ENCODE peak calls at places on chromosomes 16 and 17, in four cellular contexts. V is astrocyte of the cerebellum, I is right atrium auricular region, H is tibial nerve. T is an unnamed sample.

GRCh38 chr16:74064120-74064735 is 232.4 kb upstream of the PSMD7 start:
- DNase-seq in V (no peak), I (no peak), H (no peak), T (no peak)

GRCh38 chr17:32285770-32286517 is 20.3 kb downstream of the RHBDL3 start:
- DNase-seq in V (no peak), I (no peak), H (no peak), T (no peak)

GRCh38 chr17:8741771-8742170 is 2.9 kb downstream of the CCDC42 start:
- DNase-seq in V (no peak), I (no peak), H (no peak), T (no peak)

GRCh38 chr16:17177242-17177967 is 293.4 kb downstream of the XYLT1 start:
- DNase-seq in V (no peak), I (no peak), H (no peak), T (no peak)

GRCh38 chr17:6178959-6179358 is 108.8 kb downstream of the WSCD1 start:
- DNase-seq in V (no peak), I (no peak), H (no peak), T (no peak)

GRCh38 chr16:89365044-89365467 is 125.3 kb downstream of the ANKRD11 start:
- DNase-seq in V (no peak), I (no peak), H (no peak), T (no peak)

GRCh38 chr17:78185981-78186688 is 717 bp downstream of the TK1 start:
- DNase-seq in V (no peak), I (no peak), H (no peak), T (no peak)

GRCh38 chr17:43349142-43349541 is 49.7 kb upstream of the ARL4D start:
- DNase-seq in V (no peak), I (no peak), H (no peak), T (no peak)

GRCh38 chr16:57906385-57907316 is 64.3 kb downstream of the CNGB1 start:
- DNase-seq in V (no peak), I (no peak), H (no peak), T (no peak)

GRCh38 chr16:79767597-79768280 is 167.2 kb upstream of the MAF start:
- DNase-seq in V (peak), I (no peak), H (no peak), T (no peak)

GRCh38 chr17:45091778-45092425 is 30.8 kb downstream of the NMT1 start:
- DNase-seq in V (no peak), I (no peak), H (no peak), T (no peak)

GRCh38 chr17:34714475-34715410 is 135.4 kb downstream of the TMEM132E start:
- DNase-seq in V (no peak), I (no peak), H (no peak), T (no peak)

DNA sequence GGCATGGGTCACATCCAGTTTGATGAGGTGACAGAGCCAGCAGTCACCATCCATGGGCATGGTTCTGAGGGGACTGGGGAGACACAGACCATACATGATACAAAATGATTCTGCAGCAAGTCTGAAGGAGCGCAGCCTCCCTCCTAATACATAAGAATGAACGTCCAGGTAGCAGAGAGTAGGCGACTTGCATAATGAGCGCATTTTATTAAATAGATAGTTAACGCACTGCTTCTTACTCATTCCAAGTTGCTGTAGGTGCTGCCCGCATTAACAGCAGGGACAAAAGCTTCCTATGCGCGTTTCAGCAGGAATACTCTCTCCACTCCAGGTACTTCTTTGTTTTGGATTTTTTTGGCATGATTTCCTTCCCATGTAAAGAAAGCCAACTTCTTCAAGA is 73.8 kb downstream of the SLC5A11 start:
- DNase-seq in V (no peak), I (no peak), H (no peak), T (no peak)
- TF ChIP-seq CTCF in V (no peak), I (no peak), H (no peak), T (no peak)

DNA sequence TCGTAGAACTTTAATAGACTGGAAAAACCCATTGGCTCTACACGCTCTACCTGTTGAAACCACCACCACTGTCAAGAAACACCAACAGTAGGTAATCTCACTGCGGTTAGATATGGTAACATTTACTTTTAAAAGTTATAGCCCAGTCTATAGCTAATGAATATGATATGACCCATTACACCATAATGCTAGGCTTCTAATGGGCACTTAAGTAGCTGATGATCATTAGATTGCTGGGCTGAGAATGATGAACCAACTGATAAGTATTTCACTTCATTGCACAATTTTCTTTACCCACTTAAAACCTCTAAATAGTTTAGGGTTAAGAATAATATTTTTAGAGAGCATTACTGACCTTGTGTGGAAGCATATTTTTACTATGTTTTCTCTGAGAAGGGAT is 788.9 kb upstream of the CA10 start:
- DNase-seq in V (no peak), I (no peak), H (no peak), T (no peak)
- TF ChIP-seq CTCF in V (no peak), I (no peak), H (no peak), T (no peak)

GRCh38 chr17:3907483-3908216 is 8.6 kb downstream of the P2RX1 start:
- DNase-seq in V (no peak), I (no peak), H (no peak), T (no peak)
- TF ChIP-seq CTCF in V (peak), I (no peak), H (no peak), T (no peak)

GRCh38 chr16:30977502-30977901 is 7.5 kb upstream of the HSD3B7 start:
- DNase-seq in V (no peak), I (no peak), H (no peak), T (no peak)
- TF ChIP-seq CTCF in V (peak), I (no peak), H (no peak), T (peak)

GRCh38 chr16:30054959-30055553 is 10.5 kb upstream of the ALDOA start:
- DNase-seq in V (no peak), I (no peak), H (no peak), T (peak)
- TF ChIP-seq CTCF in V (peak), I (no peak), H (no peak), T (peak)

GRCh38 chr16:10202650-10203049 is 20.4 kb upstream of the GRIN2A start:
- DNase-seq in V (no peak), I (no peak), H (no peak), T (no peak)
- TF ChIP-seq CTCF in V (no peak), I (no peak), H (no peak), T (no peak)

DNA sequence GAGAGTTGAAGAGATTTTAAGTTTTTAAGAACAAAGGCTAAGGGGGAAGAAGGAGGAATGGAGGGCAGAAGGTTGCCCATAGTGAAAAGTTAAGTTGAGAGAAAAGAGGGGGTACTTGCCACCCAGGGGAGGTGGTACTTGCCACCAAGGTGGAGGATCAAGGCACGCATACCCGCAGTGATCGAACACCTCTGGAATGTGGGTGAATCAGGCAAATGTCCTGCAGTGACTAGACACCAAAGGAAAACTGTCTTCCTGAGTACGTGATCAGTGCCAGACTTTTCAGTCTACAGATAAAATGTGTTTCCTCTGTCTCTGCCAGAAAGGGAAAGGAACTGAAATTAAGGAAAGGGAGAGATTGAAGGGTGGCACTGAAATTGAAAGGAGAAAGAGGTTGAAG is 2285.3 kb downstream of the TP53TG3F start:
- DNase-seq in V (no peak), I (peak), H (no peak), T (no peak)
- TF ChIP-seq CTCF in V (no peak), I (no peak), H (no peak), T (no peak)